ENCODE peak calls at places on chromosome X, in six cellular contexts. Z is A549, Q is HS-5, G is tibial nerve, S is NCI-H187 treated with DMSO at 0.1 percent for 48 hours, H is A172. E is an unnamed sample.

GRCh38 chrX:140815868-140816267 is 106.3 kb downstream of the LINC00632 start:
- DNase-seq in Q (no peak), Z (no peak), G (no peak), S (no peak), H (peak), E (no peak)

GRCh38 chrX:23790147-23790497 is 7.1 kb downstream of the SAT1 start:
- DNase-seq in S (no peak), G (no peak), Q (no peak), Z (no peak), H (no peak), E (no peak)

GRCh38 chrX:108072746-108073145 is 18.6 kb downstream of the PSMD10 start:
- DNase-seq in Z (no peak), S (no peak), H (peak), G (no peak), Q (no peak), E (no peak)

GRCh38 chrX:111869639-111870034 is 6.3 kb upstream of the TRPC5OS start:
- DNase-seq in H (peak), S (peak), G (peak), Z (peak), Q (no peak), E (peak)

GRCh38 chrX:89021964-89022363 is 274.9 kb downstream of the CPXCR1 start:
- DNase-seq in S (no peak), Z (no peak), H (no peak), Q (no peak), G (no peak), E (no peak)

GRCh38 chrX:67555578-67556203 is 11.9 kb downstream of the AR start:
- DNase-seq in G (no peak), Z (peak), H (peak), S (no peak), Q (no peak), E (peak)

GRCh38 chrX:23292979-23293651 is 41.5 kb upstream of the PTCHD1 start:
- DNase-seq in G (no peak), Q (no peak), H (peak), Z (no peak), S (no peak), E (no peak)

GRCh38 chrX:119753639-119754257 is 4.6 kb upstream of the SOWAHD start:
- DNase-seq in Z (no peak), H (no peak), S (no peak), G (peak), Q (no peak), E (no peak)

GRCh38 chrX:118862086-118862485 is 38.5 kb downstream of the ZCCHC12 start:
- DNase-seq in G (no peak), H (no peak), Z (no peak), Q (no peak), S (no peak), E (no peak)

GRCh38 chrX:39528161-39528560 is 569.6 kb downstream of the BCOR start:
- DNase-seq in Z (no peak), G (no peak), H (no peak), S (no peak), Q (no peak), E (no peak)

GRCh38 chrX:32139463-32139862 is 1067.6 kb upstream of the FTHL17 start:
- DNase-seq in Z (no peak), Q (no peak), S (no peak), G (no peak), H (no peak), E (no peak)

GRCh38 chrX:38864165-38864564 is 62.9 kb downstream of the MID1IP1 start:
- DNase-seq in H (no peak), Z (no peak), G (no peak), Q (no peak), S (no peak), E (no peak)

GRCh38 chrX:8083276-8083675 is 87.8 kb downstream of the VCX2 start:
- DNase-seq in S (no peak), G (no peak), Q (no peak), H (no peak), Z (no peak), E (no peak)

GRCh38 chrX:94435799-94436198 is 761.8 kb downstream of the FAM133A start:
- DNase-seq in Z (no peak), H (no peak), S (no peak), Q (no peak), G (no peak), E (no peak)

GRCh38 chrX:70998402-70999027 is 67.6 kb upstream of the SLC7A3 start:
- DNase-seq in S (no peak), G (peak), Q (no peak), Z (no peak), H (peak), E (no peak)

GRCh38 chrX:3639236-3639635 is 74.2 kb downstream of the PRKX start:
- DNase-seq in H (no peak), S (no peak), Q (no peak), Z (no peak), G (no peak), E (no peak)

GRCh38 chrX:46953137-46953527 is 40.9 kb downstream of the JADE3 start:
- DNase-seq in S (no peak), Q (no peak), G (no peak), Z (no peak), H (no peak), E (no peak)

GRCh38 chrX:111100191-111100590 is 4.2 kb downstream of the PAK3 start:
- DNase-seq in G (peak), S (no peak), Z (peak), Q (no peak), H (peak), E (no peak)

GRCh38 chrX:2262679-2263055 is 238.1 kb downstream of the DHRSX start:
- DNase-seq in Z (no peak), H (no peak), S (no peak), Q (no peak), G (no peak), E (no peak)

GRCh38 chrX:106499473-106499872 is 112.3 kb upstream of the RADX start:
- DNase-seq in Q (no peak), G (no peak), S (no peak), H (no peak), Z (no peak), E (no peak)

GRCh38 chrX:118577041-118577440 is 81.4 kb downstream of the DOCK11 start:
- DNase-seq in Q (no peak), H (no peak), G (no peak), Z (no peak), S (no peak), E (no peak)

GRCh38 chrX:41561045-41561444 is 113.9 kb downstream of the NYX start:
- DNase-seq in Z (peak), H (peak), S (no peak), Q (peak), G (peak), E (peak)

GRCh38 chrX:3142259-3143042 is 101.2 kb downstream of the ARSF start:
- DNase-seq in H (peak), G (no peak), S (no peak), Z (no peak), Q (no peak), E (no peak)

GRCh38 chrX:40010550-40011364 is 87.0 kb downstream of the BCOR start:
- DNase-seq in Z (no peak), Q (no peak), S (no peak), H (no peak), G (no peak), E (no peak)

GRCh38 chrX:44352739-44353138 is 9.3 kb upstream of the EFHC2 start:
- DNase-seq in Q (no peak), H (no peak), G (no peak), Z (no peak), S (no peak), E (no peak)

GRCh38 chrX:129979207-129979920 is 3.1 kb upstream of the BCORL1 start:
- DNase-seq in Q (no peak), S (no peak), Z (no peak), H (no peak), G (no peak), E (no peak)

GRCh38 chrX:110210417-110211139 is 107.3 kb downstream of the AMMECR1 start:
- DNase-seq in H (peak), Z (peak), S (no peak), G (no peak), Q (peak), E (peak)

GRCh38 chrX:121496966-121497365 is 449.6 kb downstream of the GLUD2 start:
- DNase-seq in S (no peak), Q (peak), H (no peak), G (no peak), Z (no peak), E (no peak)

GRCh38 chrX:11364835-11365234 is 71.6 kb downstream of the AMELX start:
- DNase-seq in Q (no peak), G (no peak), H (no peak), Z (no peak), S (no peak), E (no peak)

GRCh38 chrX:630922-631496 is 418 bp downstream of the SHOX start:
- DNase-seq in H (no peak), S (no peak), Q (no peak), G (no peak), Z (no peak), E (no peak)

GRCh38 chrX:47091149-47091775 is 13.0 kb downstream of the RGN start:
- DNase-seq in Q (no peak), G (no peak), S (no peak), Z (no peak), H (no peak), E (no peak)

GRCh38 chrX:87727615-87728014 is 210.0 kb downstream of the KLHL4 start:
- DNase-seq in S (no peak), Z (no peak), G (no peak), Q (no peak), H (no peak), E (no peak)

GRCh38 chrX:132491191-132491590 is 2.4 kb upstream of the MBNL3 start:
- DNase-seq in G (peak), H (peak), Z (no peak), S (no peak), Q (no peak), E (no peak)

GRCh38 chrX:153446636-153446936 is 730 bp upstream of the TREX2 start:
- DNase-seq in H (no peak), Z (no peak), S (no peak), Q (no peak), G (no peak), E (no peak)

GRCh38 chrX:129653985-129654651 is 638 bp downstream of the APLN start:
- DNase-seq in Z (peak), H (no peak), Q (no peak), G (no peak), S (no peak), E (no peak)

GRCh38 chrX:8868070-8868795 is 67.0 kb upstream of the FAM9A start:
- DNase-seq in H (peak), G (no peak), S (no peak), Q (peak), Z (peak), E (no peak)

GRCh38 chrX:148811236-148811635 is 310.8 kb downstream of the AFF2 start:
- DNase-seq in S (no peak), G (no peak), Q (no peak), Z (no peak), H (peak), E (no peak)

E was measured in SW 1271.